ENCODE peak calls at places on chromosomes 2 and 18, in seven cellular contexts. C is GM23338, H is RWPE2, S is upper lobe of left lung, P is psoas muscle, R is K562, V is mucosa of descending colon. M is an unnamed sample.
A peak's percentile ranks its signal among the peaks of the same experiment; 100 is the strongest.

GRCh38 chr2:180000434-180000833 is 6.7 kb downstream of the CWC22 start:
- ATAC-seq in C (no peak), H (peak; percentile 46), S (no peak), P (peak; percentile 66), R (peak; percentile 60), V (no peak), M (no peak)

GRCh38 chr2:201975434-201975833 is 58.2 kb upstream of the FZD7 start:
- ATAC-seq in C (no peak), H (no peak), S (no peak), P (no peak), R (no peak), V (no peak), M (no peak)

GRCh38 chr2:9312591-9312990 is 106.0 kb downstream of the ASAP2 start:
- ATAC-seq in C (no peak), H (no peak), S (no peak), P (no peak), R (no peak), V (no peak), M (no peak)

GRCh38 chr2:238066218-238066617 is 5.4 kb downstream of the SCLY start:
- ATAC-seq in C (no peak), H (no peak), S (no peak), P (no peak), R (no peak), V (no peak), M (no peak)

GRCh38 chr2:6362671-6363450 is 502.8 kb downstream of the CMPK2 start:
- ATAC-seq in C (no peak), H (no peak), S (no peak), P (no peak), R (no peak), V (no peak), M (no peak)

GRCh38 chr18:5772706-5773105 is 122.6 kb downstream of the TMEM200C start:
- ATAC-seq in C (peak; percentile 34), H (no peak), S (peak; percentile 36), P (no peak), R (no peak), V (no peak), M (peak; percentile 26)

GRCh38 chr2:67880291-67880761 is 182.5 kb downstream of the C1D start:
- ATAC-seq in C (no peak), H (peak; percentile 52), S (no peak), P (no peak), R (no peak), V (no peak), M (no peak)

GRCh38 chr18:58862851-58863538 is 1.7 kb upstream of the ZNF532 start:
- ATAC-seq in C (no peak), H (peak; percentile 8), S (peak; percentile 30), P (no peak), R (no peak), V (peak; percentile 19), M (peak; percentile 9)

GRCh38 chr18:45449761-45450227 is 165.5 kb upstream of the SLC14A2 start:
- ATAC-seq in C (no peak), H (no peak), S (peak; percentile 84), P (peak; percentile 80), R (no peak), V (peak; percentile 10), M (peak; percentile 62)

GRCh38 chr2:183348492-183348891 is 224.2 kb downstream of the NUP35 start:
- ATAC-seq in C (no peak), H (no peak), S (no peak), P (no peak), R (no peak), V (no peak), M (no peak)

GRCh38 chr2:161045726-161046125 is 114.5 kb upstream of the TANK start:
- ATAC-seq in C (no peak), H (no peak), S (no peak), P (no peak), R (no peak), V (no peak), M (no peak)

GRCh38 chr2:10009811-10010781 is 33.3 kb upstream of the KLF11 start:
- ATAC-seq in C (no peak), H (no peak), S (peak; percentile 85), P (peak; percentile 89), R (no peak), V (peak; percentile 40), M (peak; percentile 86)

GRCh38 chr2:98478088-98478551 is 33.5 kb downstream of the INPP4A start:
- ATAC-seq in C (no peak), H (no peak), S (peak; percentile 53), P (no peak), R (no peak), V (no peak), M (no peak)

GRCh38 chr2:33530614-33531344 is 54.3 kb downstream of the RASGRP3 start:
- ATAC-seq in C (no peak), H (no peak), S (no peak), P (no peak), R (no peak), V (no peak), M (no peak)

GRCh38 chr2:223580951-223581350 is 21.2 kb downstream of the SCG2 start:
- ATAC-seq in C (no peak), H (peak; percentile 48), S (peak; percentile 63), P (peak; percentile 78), R (no peak), V (no peak), M (no peak)

GRCh38 chr2:120984452-120985173 is 248.9 kb downstream of the GLI2 start:
- ATAC-seq in C (no peak), H (no peak), S (no peak), P (no peak), R (no peak), V (no peak), M (no peak)

GRCh38 chr18:36544036-36544725 is 246.7 kb downstream of the FHOD3 start:
- ATAC-seq in C (peak; percentile 57), H (peak; percentile 81), S (peak; percentile 13), P (peak; percentile 88), R (no peak), V (no peak), M (peak; percentile 70)

GRCh38 chr2:224543939-224544338 is 41.2 kb downstream of the CUL3 start:
- ATAC-seq in C (no peak), H (no peak), S (no peak), P (no peak), R (no peak), V (no peak), M (no peak)

GRCh38 chr2:207422307-207422960 is 107.3 kb upstream of the CREB1 start:
- ATAC-seq in C (no peak), H (no peak), S (no peak), P (no peak), R (no peak), V (no peak), M (no peak)

GRCh38 chr2:215567504-215567903 is 131.6 kb upstream of the FN1 start:
- ATAC-seq in C (no peak), H (no peak), S (no peak), P (no peak), R (no peak), V (no peak), M (no peak)

GRCh38 chr18:39845673-39846072 is 2109.4 kb upstream of the PIK3C3 start:
- ATAC-seq in C (no peak), H (no peak), S (no peak), P (no peak), R (no peak), V (no peak), M (no peak)

DNA sequence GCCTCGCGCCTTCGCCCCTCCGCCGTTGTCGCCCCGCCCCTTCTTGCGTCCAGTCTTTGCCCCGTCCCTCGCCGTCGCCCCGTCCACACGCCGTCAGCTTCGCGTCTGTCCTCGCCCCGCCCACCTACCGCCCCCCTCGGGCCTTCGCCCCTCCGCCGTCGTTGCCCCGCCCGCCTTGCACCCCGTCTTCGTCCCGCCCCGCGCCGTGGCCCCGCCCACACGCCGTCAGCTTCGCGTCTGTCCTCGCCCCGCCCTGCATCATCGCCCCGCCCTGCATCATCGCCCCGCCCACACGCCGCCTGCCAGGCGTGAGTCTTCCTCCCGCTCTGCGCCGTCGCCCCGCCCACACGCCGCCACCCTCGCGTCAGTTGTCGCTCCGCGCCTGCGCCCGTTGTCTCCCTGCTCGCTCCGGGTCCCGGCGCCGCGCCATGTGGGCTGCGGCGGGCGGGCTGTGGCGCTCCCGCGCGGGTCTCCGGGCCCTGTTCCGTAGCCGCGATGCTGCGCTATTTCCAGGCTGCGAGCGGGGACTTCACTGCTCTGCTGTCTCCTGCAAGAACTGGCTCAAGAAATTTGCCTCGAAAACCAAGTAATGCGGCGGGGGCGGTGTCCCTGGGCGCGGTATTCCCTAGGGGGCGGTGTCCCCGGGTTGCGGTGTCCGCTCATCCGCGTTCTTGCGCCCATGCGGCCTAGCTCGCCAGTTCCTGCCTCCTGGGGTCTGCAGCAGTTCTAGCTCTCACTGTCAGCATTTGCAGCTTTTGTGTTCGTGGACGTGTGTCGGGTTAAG is at the start of gene RBFA:
- ATAC-seq in C (peak; percentile 78), H (peak; percentile 79), S (peak; percentile 95), P (peak; percentile 94), R (peak; percentile 88), V (peak; percentile 91), M (peak; percentile 92)
- TF ChIP-seq CTCF in C (peak; percentile 49), H (peak; percentile 52), S (peak; percentile 73), P (peak; percentile 27), R (peak; percentile 41), V (peak; percentile 17), M (peak; percentile 69)

GRCh38 chr18:32238635-32239268 is 48.9 kb downstream of the MEP1B start:
- ATAC-seq in C (peak; percentile 64), H (no peak), S (no peak), P (no peak), R (peak; percentile 53), V (no peak), M (no peak)
- TF ChIP-seq CTCF in C (peak; percentile 33), H (no peak), S (no peak), P (no peak), R (no peak), V (no peak), M (no peak)

GRCh38 chr2:128591841-128592822 is 273.5 kb upstream of the HS6ST1 start:
- ATAC-seq in C (peak; percentile 88), H (no peak), S (peak; percentile 39), P (no peak), R (no peak), V (no peak), M (no peak)
- TF ChIP-seq CTCF in C (peak; percentile 18), H (no peak), S (no peak), P (no peak), R (no peak), V (no peak), M (no peak)

GRCh38 chr18:28176933-28177827 is at the start of gene CDH2:
- ATAC-seq in C (peak; percentile 35), H (peak; percentile 62), S (peak; percentile 64), P (peak; percentile 62), R (no peak), V (peak; percentile 37), M (peak; percentile 60)
- TF ChIP-seq CTCF in C (no peak), H (peak; percentile 3), S (no peak), P (no peak), R (no peak), V (no peak), M (no peak)

GRCh38 chr18:63028380-63028779 is 291.2 kb downstream of the BCL2 start:
- ATAC-seq in C (no peak), H (no peak), S (no peak), P (no peak), R (no peak), V (no peak), M (no peak)

GRCh38 chr18:63022429-63023022 is 297.0 kb downstream of the BCL2 start:
- ATAC-seq in C (peak; percentile 90), H (no peak), S (no peak), P (no peak), R (peak; percentile 80), V (no peak), M (peak; percentile 22)

DNA sequence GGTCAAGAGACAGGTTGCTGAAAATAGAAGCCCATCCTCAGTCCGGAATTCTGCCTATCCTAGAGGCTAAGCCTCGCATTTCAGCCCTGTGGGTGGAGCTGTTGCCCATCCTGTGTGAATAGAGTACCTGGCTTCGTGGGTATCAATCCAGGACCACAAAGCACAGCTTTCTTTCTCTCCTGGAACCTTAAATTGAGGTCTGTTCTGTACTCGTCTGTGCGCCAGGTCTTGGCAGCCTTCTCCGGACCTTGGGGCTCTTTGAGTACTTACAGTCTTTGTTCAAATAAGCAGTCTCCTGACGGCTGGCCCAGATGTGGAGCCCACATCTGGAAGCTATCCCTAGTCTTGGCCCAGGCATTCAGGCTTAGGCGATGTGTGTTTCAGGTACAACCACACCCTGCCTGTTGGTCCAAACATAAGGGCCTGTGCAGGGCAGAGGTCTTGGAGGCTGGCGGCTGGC is 294.3 kb downstream of the BCL2 start:
- ATAC-seq in C (peak; percentile 94), H (peak; percentile 38), S (no peak), P (peak; percentile 64), R (peak; percentile 80), V (peak; percentile 59), M (no peak)
- TF ChIP-seq CTCF in C (peak; percentile 69), H (peak; percentile 32), S (no peak), P (peak; percentile 31), R (peak; percentile 35), V (no peak), M (peak; percentile 50)